ENCODE peak calls at places on chromosome 14, in seven cellular contexts. L is endothelial cell, C is HFFc6, Y is AG08396, Z is NCI-H1092 treated with DMSO at 0.1 percent for 48 hours, N is kidney glomerular epithelial cell, I is head of caudate nucleus. W is an unnamed sample.
A peak's percentile ranks its signal among the peaks of the same experiment; 100 is the strongest.

GRCh38 chr14:66772146-66772545 is 264.2 kb downstream of the GPHN start:
- DNase-seq in L (no peak), I (no peak), N (no peak), Y (no peak), C (no peak), Z (no peak), W (no peak)

GRCh38 chr14:99272669-99273024 is 650 bp upstream of the BCL11B start:
- DNase-seq in I (no peak), C (no peak), Y (peak; percentile 30), Z (peak; percentile 84), L (no peak), N (no peak), W (no peak)

GRCh38 chr14:31189346-31190219 is 18.0 kb downstream of the HECTD1 start:
- DNase-seq in L (no peak), Y (no peak), Z (no peak), C (no peak), I (no peak), N (no peak), W (no peak)

GRCh38 chr14:95523818-95524448 is 7.5 kb upstream of the SYNE3 start:
- DNase-seq in I (no peak), C (peak; percentile 79), Y (no peak), L (no peak), Z (no peak), N (no peak), W (no peak)

GRCh38 chr14:98210045-98210678 is 1061.8 kb downstream of the BCL11B start:
- DNase-seq in Z (no peak), C (no peak), L (no peak), I (no peak), N (no peak), Y (no peak), W (no peak)

GRCh38 chr14:86035882-86036281 is 505.9 kb downstream of the FLRT2 start:
- DNase-seq in L (peak; percentile 49), C (peak; percentile 15), I (no peak), N (no peak), Z (no peak), Y (peak; percentile 5), W (no peak)

GRCh38 chr14:71266994-71267636 is 359.9 kb downstream of the PCNX1 start:
- DNase-seq in Y (no peak), N (no peak), L (no peak), Z (no peak), C (peak; percentile 63), I (no peak), W (no peak)

GRCh38 chr14:73754911-73755360 is 40.8 kb upstream of the PNMA1 start:
- DNase-seq in N (peak; percentile 24), C (no peak), Z (no peak), I (no peak), Y (no peak), L (no peak), W (no peak)

GRCh38 chr14:36271939-36272907 is 48.2 kb downstream of the MBIP start:
- DNase-seq in Y (no peak), Z (no peak), I (no peak), N (no peak), C (no peak), L (no peak), W (no peak)

GRCh38 chr14:93859957-93860356 is 67.2 kb upstream of the FAM181A start:
- DNase-seq in L (no peak), Y (no peak), C (no peak), N (no peak), Z (no peak), I (no peak), W (no peak)

GRCh38 chr14:23614395-23614828 is 21.8 kb upstream of the DHRS2 start:
- DNase-seq in N (no peak), Y (no peak), C (no peak), Z (no peak), L (no peak), I (no peak), W (no peak)

GRCh38 chr14:90815817-90816662 is at the start of gene TTC7B:
- DNase-seq in Y (peak; percentile 94), N (no peak), L (peak; percentile 84), C (no peak), I (no peak), Z (peak; percentile 30), W (peak; percentile 86)

GRCh38 chr14:106694638-106695393 is 1168.4 kb downstream of the TMEM121 start:
- DNase-seq in Z (peak; percentile 2), L (no peak), C (no peak), I (no peak), N (no peak), Y (no peak), W (no peak)

GRCh38 chr14:74510955-74511354 is 17.4 kb downstream of the ISCA2 start:
- DNase-seq in C (peak; percentile 50), Y (peak; percentile 66), L (no peak), N (no peak), I (no peak), Z (no peak), W (peak; percentile 79)

GRCh38 chr14:50344831-50345563 is 32.9 kb downstream of the DMAC2L start:
- DNase-seq in L (no peak), N (peak; percentile 8), Y (no peak), C (peak; percentile 49), I (no peak), Z (no peak), W (peak; percentile 27)

GRCh38 chr14:33259764-33260163 is 321.1 kb downstream of the NPAS3 start:
- DNase-seq in L (no peak), N (no peak), Y (no peak), I (no peak), C (no peak), Z (no peak), W (no peak)

GRCh38 chr14:104107101-104107581 is 21.6 kb downstream of the ASPG start:
- DNase-seq in N (no peak), L (no peak), Y (no peak), I (no peak), C (no peak), Z (no peak), W (no peak)

GRCh38 chr14:70350078-70350477 is 9.4 kb downstream of the COX16 start:
- DNase-seq in Y (no peak), Z (no peak), I (no peak), N (no peak), C (no peak), L (no peak), W (no peak)

GRCh38 chr14:22812744-22813143 is 2.5 kb downstream of the SLC7A7 start:
- DNase-seq in I (no peak), C (no peak), L (no peak), Z (no peak), N (no peak), Y (no peak), W (no peak)

GRCh38 chr14:34012369-34012768 is 61.5 kb upstream of the EGLN3 start:
- DNase-seq in C (no peak), L (no peak), I (no peak), N (no peak), Z (no peak), Y (no peak), W (no peak)

GRCh38 chr14:104091061-104091926 is 5.8 kb downstream of the ASPG start:
- DNase-seq in Z (no peak), N (no peak), Y (no peak), C (no peak), L (no peak), I (no peak), W (no peak)

GRCh38 chr14:75315143-75315542 is 36.5 kb downstream of the FOS start:
- DNase-seq in L (no peak), Z (peak; percentile 82), I (no peak), Y (no peak), N (no peak), C (peak; percentile 52), W (no peak)

GRCh38 chr14:70018713-70019201 is 139.5 kb downstream of the SMOC1 start:
- DNase-seq in C (no peak), Y (peak; percentile 44), L (no peak), Z (no peak), N (no peak), I (no peak), W (no peak)

GRCh38 chr14:99136047-99136400 is 136.0 kb downstream of the BCL11B start:
- DNase-seq in L (no peak), C (no peak), N (no peak), Y (no peak), I (no peak), Z (no peak), W (no peak)

GRCh38 chr14:100777366-100778077 is 48.4 kb upstream of the MEG3 start:
- DNase-seq in I (no peak), Y (no peak), Z (no peak), C (no peak), L (no peak), N (no peak), W (no peak)

GRCh38 chr14:67759916-67760315 is 56.5 kb downstream of the ZFYVE26 start:
- DNase-seq in N (no peak), L (no peak), Z (no peak), I (no peak), C (no peak), Y (no peak), W (no peak)

GRCh38 chr14:97442363-97442762 is 645.2 kb downstream of the VRK1 start:
- DNase-seq in C (no peak), I (no peak), L (no peak), Y (no peak), N (no peak), Z (no peak), W (no peak)

W was measured in hepatic stellate cell.